ENCODE peak calls at places on chromosomes 5 and 9, in eight cellular contexts. Y, G, B, X, O, F, C and J are unnamed samples.

GRCh38 chr9:138052635-138053320 is 175.2 kb downstream of the CACNA1B start:
- DNase-seq in B (no peak), O (no peak), X (no peak), Y (no peak), G (no peak), C (peak; percentile 33), F (no peak), J (no peak)

GRCh38 chr9:31608413-31608812 is 776.0 kb upstream of the ACO1 start:
- DNase-seq in Y (no peak), G (no peak), F (no peak), C (no peak), O (no peak), X (no peak), B (peak; percentile 59), J (peak; percentile 52)

GRCh38 chr5:180353963-180354574 is 933 bp upstream of the GFPT2 start:
- DNase-seq in X (no peak), Y (no peak), G (no peak), O (no peak), C (no peak), B (no peak), F (no peak), J (no peak)

GRCh38 chr9:70160672-70161413 is 97.9 kb upstream of the SMC5 start:
- DNase-seq in X (peak; percentile 27), Y (no peak), C (no peak), G (no peak), O (no peak), B (no peak), F (no peak), J (no peak)

GRCh38 chr5:172531704-172532026 is 77.3 kb upstream of the SH3PXD2B start:
- DNase-seq in G (no peak), O (no peak), F (no peak), C (peak; percentile 40), X (no peak), B (no peak), Y (no peak), J (no peak)

GRCh38 chr9:10443805-10444204 is 169.0 kb downstream of the PTPRD start:
- DNase-seq in C (no peak), Y (no peak), X (no peak), G (no peak), B (no peak), O (no peak), F (no peak), J (no peak)

GRCh38 chr9:111961575-111961974 is 65.0 kb downstream of the UGCG start:
- DNase-seq in Y (peak; percentile 26), G (no peak), F (no peak), O (no peak), X (no peak), B (peak; percentile 82), C (no peak), J (no peak)

GRCh38 chr9:93589688-93590087 is 13.3 kb downstream of the PHF2 start:
- DNase-seq in Y (peak; percentile 3), C (peak; percentile 71), B (peak; percentile 29), O (no peak), G (no peak), X (peak; percentile 57), F (no peak), J (no peak)

GRCh38 chr9:131334568-131335105 is 45.1 kb downstream of the PLPP7 start:
- DNase-seq in B (peak; percentile 58), G (no peak), F (no peak), C (peak; percentile 45), Y (no peak), X (peak; percentile 90), O (no peak), J (peak; percentile 62)

GRCh38 chr5:93681432-93681831 is 60.0 kb downstream of the POU5F2 start:
- DNase-seq in C (no peak), Y (no peak), G (no peak), B (no peak), O (no peak), F (no peak), X (no peak), J (peak; percentile 13)
- TF ChIP-seq CTCF in C (no peak), Y (peak; percentile 29), G (no peak), B (peak; percentile 40), O (no peak), F (no peak), X (peak; percentile 37), J (peak; percentile 37)

GRCh38 chr9:134570726-134571325 is 70.8 kb upstream of the COL5A1 start:
- DNase-seq in B (no peak), G (peak; percentile 10), X (no peak), F (no peak), C (no peak), Y (no peak), O (no peak), J (no peak)
- H3K4me3 ChIP-seq in B (no peak overlapping the region), G (no peak overlapping the region), X (no peak overlapping the region), F (no peak overlapping the region), C (no peak overlapping the region), Y (no peak overlapping the region), O (no peak overlapping the region), J (no peak overlapping the region)

GRCh38 chr9:136729144-136729543 is 13.6 kb downstream of the LCN10 start:
- DNase-seq in B (no peak), C (no peak), O (no peak), Y (no peak), G (no peak), X (no peak), F (no peak), J (no peak)

GRCh38 chr9:136726631-136727191 is 14.3 kb downstream of the DIPK1B start:
- DNase-seq in X (no peak), B (peak; percentile 19), F (no peak), C (no peak), G (no peak), O (no peak), Y (peak; percentile 44), J (peak; percentile 41)

GRCh38 chr9:136729926-136730325 is 12.8 kb downstream of the LCN10 start:
- DNase-seq in B (no peak), G (no peak), F (no peak), C (no peak), Y (no peak), O (no peak), X (no peak), J (no peak)

GRCh38 chr9:136728548-136729123 is 14.1 kb downstream of the LCN10 start:
- DNase-seq in B (peak; percentile 48), O (peak; percentile 31), X (peak; percentile 58), Y (no peak), G (no peak), C (no peak), F (no peak), J (no peak)

DNA sequence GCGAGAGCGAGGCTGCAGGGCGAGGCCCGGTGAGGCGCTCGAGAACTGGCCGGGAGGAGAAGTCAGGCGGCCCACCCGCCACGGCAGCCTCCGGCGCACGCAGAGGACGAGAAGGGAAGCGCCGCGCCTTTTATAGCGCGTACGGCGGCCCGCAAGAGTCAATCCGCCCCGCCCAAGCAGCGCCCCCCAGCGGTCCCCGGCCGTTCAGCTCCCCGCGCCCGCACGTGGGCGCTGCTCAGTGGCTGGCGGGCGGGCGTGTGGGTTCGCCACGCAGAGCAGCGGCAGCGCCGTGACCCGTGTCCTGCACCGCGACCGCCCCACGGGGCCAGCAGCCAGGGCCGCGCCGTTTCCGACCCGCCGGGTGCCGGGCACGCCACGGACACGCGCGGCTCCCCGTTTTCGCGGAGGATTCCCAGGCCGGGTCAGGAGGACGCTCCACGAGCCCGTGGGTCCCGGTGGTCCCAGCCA is 14.6 kb downstream of the LCN10 start:
- DNase-seq in O (peak; percentile 92), G (peak; percentile 92), Y (peak; percentile 87), X (peak; percentile 89), B (peak; percentile 84), F (peak; percentile 86), C (peak; percentile 96), J (peak; percentile 94)
- TF ChIP-seq CTCF in O (peak; percentile 87), G (peak; percentile 91), Y (peak; percentile 83), X (peak; percentile 74), B (peak; percentile 59), F (peak; percentile 100), C (peak; percentile 97), J (peak; percentile 52)

GRCh38 chr9:114895605-114896004 is 34.8 kb downstream of the TNFSF8 start:
- DNase-seq in F (no peak), O (no peak), B (peak; percentile 25), X (no peak), C (no peak), Y (no peak), G (no peak), J (peak; percentile 60)

GRCh38 chr9:114893221-114893620 is 37.2 kb downstream of the TNFSF8 start:
- DNase-seq in Y (no peak), B (no peak), F (no peak), X (no peak), G (no peak), C (no peak), O (no peak), J (no peak)

GRCh38 chr9:114894801-114895433 is 35.5 kb downstream of the TNFSF8 start:
- DNase-seq in F (no peak), G (no peak), Y (no peak), X (no peak), O (no peak), C (no peak), B (peak; percentile 98), J (peak; percentile 95)

GRCh38 chr9:114893622-114894021 is 36.8 kb downstream of the TNFSF8 start:
- DNase-seq in X (no peak), G (no peak), O (no peak), C (no peak), Y (no peak), F (no peak), B (peak; percentile 71), J (no peak)

GRCh38 chr9:114894206-114894605 is 36.2 kb downstream of the TNFSF8 start:
- DNase-seq in G (no peak), B (peak; percentile 54), X (no peak), Y (no peak), C (no peak), O (no peak), F (no peak), J (no peak)
- H3K4me3 ChIP-seq in G (no peak overlapping the region), B (no peak overlapping the region), X (no peak overlapping the region), Y (no peak overlapping the region), C (no peak overlapping the region), O (no peak overlapping the region), F (no peak overlapping the region), J (no peak overlapping the region)

DNA sequence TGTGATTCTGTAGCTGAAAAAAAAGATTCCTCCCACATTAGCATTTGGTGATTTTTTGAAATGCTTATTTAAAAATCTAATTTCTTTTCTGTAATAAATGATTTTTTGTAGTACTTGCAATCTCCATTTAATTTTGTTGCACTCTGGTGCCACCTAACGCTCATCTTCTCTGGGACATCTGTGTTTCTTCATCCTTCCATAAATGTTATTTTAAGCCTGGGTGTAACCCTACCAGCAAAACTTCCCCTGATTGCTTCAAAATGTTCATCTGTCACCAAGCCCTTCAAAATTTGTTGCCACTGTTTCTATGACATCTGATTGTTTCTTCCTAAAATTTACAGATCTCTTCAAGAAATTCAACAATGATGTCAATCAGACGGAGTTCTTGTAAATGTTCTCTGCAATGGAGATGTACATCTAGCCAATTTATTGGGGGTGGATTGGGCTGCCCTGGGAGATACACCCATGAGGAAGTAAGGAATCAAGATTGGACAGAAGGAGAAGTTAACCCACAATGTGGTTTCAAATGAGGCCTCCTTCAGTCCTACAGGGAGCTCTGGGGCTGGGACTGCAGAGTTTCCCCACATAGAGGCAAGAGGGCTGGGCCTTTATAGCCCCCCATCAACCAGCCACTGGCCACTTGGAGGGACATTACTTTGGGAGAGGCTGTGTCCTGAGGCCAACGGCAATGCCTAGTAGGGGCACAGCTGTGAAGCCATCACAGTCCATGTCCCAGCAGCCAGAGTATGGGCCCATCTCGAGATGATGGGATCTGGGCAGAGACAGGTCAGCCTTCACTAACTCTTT is 23.3 kb downstream of the MCTP1 start:
- DNase-seq in G (no peak), F (peak; percentile 64), B (peak; percentile 18), C (no peak), X (peak; percentile 23), Y (peak; percentile 27), O (no peak), J (peak; percentile 56)
- TF ChIP-seq CTCF in G (peak; percentile 43), F (peak; percentile 29), B (peak; percentile 65), C (peak; percentile 42), X (peak; percentile 53), Y (peak; percentile 72), O (peak; percentile 16), J (peak; percentile 57)

GRCh38 chr5:142319105-142319504 is 5.7 kb downstream of the SPRY4 start:
- DNase-seq in G (no peak), C (no peak), B (peak; percentile 24), Y (no peak), O (no peak), X (no peak), F (no peak), J (peak; percentile 55)
- H3K4me3 ChIP-seq in G (no peak overlapping the region), C (no peak overlapping the region), B (peak overlapping the region; percentile 28), Y (no peak overlapping the region), O (no peak overlapping the region), X (no peak overlapping the region), F (peak overlapping the region; percentile 8), J (peak overlapping the region; percentile 95)